ENCODE peak calls at places on chromosome 11, in five cellular contexts. X, I, G, M and W are unnamed samples.

GRCh38 chr11:60757231-60757800 is 649 bp downstream of the MS4A15 start:
- DNase-seq in X (no peak), M (no peak), G (no peak), I (no peak), W (no peak)

GRCh38 chr11:119683783-119684182 is 45.2 kb downstream of the NECTIN1 start:
- DNase-seq in M (peak), I (no peak), X (no peak), G (no peak), W (no peak)

GRCh38 chr11:134037093-134037908 is 31.6 kb upstream of the JAM3 start:
- DNase-seq in X (peak), I (no peak), G (peak), M (no peak), W (peak)

GRCh38 chr11:72041364-72042058 is 38.8 kb downstream of the NUMA1 start:
- DNase-seq in I (no peak), M (peak), X (peak), G (peak), W (peak)

GRCh38 chr11:126189109-126189929 is 22.1 kb downstream of the RPUSD4 start:
- DNase-seq in G (no peak), I (no peak), M (peak), X (no peak), W (no peak)

GRCh38 chr11:2885017-2885675 is 429 bp downstream of the CDKN1C start:
- DNase-seq in G (peak), I (no peak), M (peak), X (peak), W (peak)

GRCh38 chr11:1078191-1078601 is 3.5 kb downstream of the MUC2 start:
- DNase-seq in M (no peak), X (no peak), I (no peak), G (no peak), W (no peak)

GRCh38 chr11:117217141-117217609 is 14.7 kb downstream of the PCSK7 start:
- DNase-seq in X (peak), G (no peak), M (no peak), I (no peak), W (peak)

GRCh38 chr11:66976048-66976467 is 954 bp downstream of the C11orf86 start:
- DNase-seq in G (peak), I (no peak), M (no peak), X (peak), W (no peak)

GRCh38 chr11:61122761-61123160 is 20.5 kb downstream of the CD5 start:
- DNase-seq in X (no peak), I (no peak), M (no peak), G (no peak), W (no peak)

GRCh38 chr11:63937713-63938480 is 905 bp upstream of the NAA40 start:
- DNase-seq in X (no peak), M (peak), G (no peak), I (no peak), W (no peak)

GRCh38 chr11:63549411-63549810 is 12.8 kb downstream of the PLAAT4 start:
- DNase-seq in M (no peak), I (no peak), G (no peak), X (no peak), W (no peak)

GRCh38 chr11:8721740-8722139 is 39.1 kb downstream of the RPL27A start:
- DNase-seq in X (peak), G (no peak), I (no peak), M (no peak), W (no peak)

GRCh38 chr11:110131386-110132123 is 38.4 kb downstream of the ZC3H12C start:
- DNase-seq in G (no peak), M (no peak), I (no peak), X (no peak), W (no peak)

GRCh38 chr11:125176866-125177265 is 12.3 kb downstream of the PKNOX2 start:
- DNase-seq in I (no peak), M (no peak), X (no peak), G (no peak), W (no peak)

GRCh38 chr11:13697710-13698109 is 29.2 kb downstream of the FAR1 start:
- DNase-seq in M (no peak), I (no peak), G (no peak), X (no peak), W (no peak)

GRCh38 chr11:89182773-89183172 is 5.1 kb downstream of the TYR start:
- DNase-seq in I (no peak), M (no peak), G (no peak), X (no peak), W (no peak)

GRCh38 chr11:130157111-130157510 is 2.5 kb upstream of the ST14 start:
- DNase-seq in X (peak), I (no peak), M (no peak), G (no peak), W (no peak)

GRCh38 chr11:32244453-32244852 is 153.6 kb downstream of the RCN1 start:
- DNase-seq in G (no peak), M (no peak), X (no peak), I (no peak), W (no peak)

GRCh38 chr11:67266424-67267187 is at the start of gene GRK2:
- DNase-seq in I (no peak), G (no peak), M (peak), X (peak), W (peak)

GRCh38 chr11:112321521-112322172 is 61.0 kb upstream of the PLET1 start:
- DNase-seq in I (no peak), G (peak), M (peak), X (peak), W (peak)

GRCh38 chr11:32068134-32068533 is 22.7 kb upstream of the RCN1 start:
- DNase-seq in G (no peak), M (no peak), I (no peak), X (peak), W (no peak)

GRCh38 chr11:118973985-118974384 is 2.4 kb downstream of the FOXR1 start:
- DNase-seq in I (no peak), X (no peak), G (no peak), M (no peak), W (no peak)

GRCh38 chr11:130181295-130182272 is 22.0 kb downstream of the ST14 start:
- DNase-seq in X (peak), G (peak), I (no peak), M (peak), W (peak)